ENCODE peak calls at places on chromosomes 12 and 14, in ten cellular contexts. A is neural progenitor cell; B is aorta; K is heart left ventricle; L is mesendoderm; G is cardiac muscle cell; M is tibial nerve; P is ovary; H is CD8-positive, alpha-beta T cell; J is lung. R is an unnamed sample.

GRCh38 chr12:43289412-43289811 is 262.6 kb downstream of the ADAMTS20 start:
- DNase-seq in H (no peak), J (no peak), P (no peak), B (no peak), M (no peak), A (no peak), L (no peak), K (no peak), G (no peak), R (no peak)

GRCh38 chr12:16348435-16349131 is 1.1 kb downstream of the MGST1 start:
- DNase-seq in B (no peak), J (no peak), P (no peak), M (no peak), H (no peak), L (peak; percentile 22), A (peak; percentile 9), K (no peak), G (no peak), R (no peak)

GRCh38 chr12:12786716-12787601 is 1.5 kb downstream of the APOLD1 start:
- DNase-seq in A (peak; percentile 40), P (peak; percentile 84), B (peak; percentile 89), H (peak; percentile 84), J (peak; percentile 66), K (peak; percentile 89), M (peak; percentile 45), G (peak; percentile 85), L (peak; percentile 80), R (peak; percentile 83)

GRCh38 chr12:946212-946611 is 3.3 kb downstream of the RAD52 start:
- DNase-seq in A (no peak), P (no peak), J (no peak), G (no peak), L (no peak), H (no peak), B (no peak), K (no peak), M (no peak), R (no peak)

GRCh38 chr12:105253882-105254513 is 18.0 kb upstream of the APPL2 start:
- DNase-seq in A (no peak), L (peak; percentile 51), G (no peak), K (no peak), J (no peak), B (peak; percentile 49), H (no peak), M (no peak), P (no peak), R (no peak)

GRCh38 chr14:32478027-32478426 is 148.9 kb downstream of the AKAP6 start:
- DNase-seq in H (no peak), L (no peak), K (no peak), P (no peak), M (no peak), A (no peak), J (no peak), B (no peak), G (no peak), R (no peak)

GRCh38 chr12:107778383-107779015 is 4.0 kb downstream of the ASCL4 start:
- DNase-seq in B (no peak), K (no peak), G (no peak), P (no peak), J (no peak), M (no peak), A (no peak), L (no peak), H (no peak), R (no peak)

GRCh38 chr12:119988440-119988787 is 622 bp upstream of the BICDL1 start:
- DNase-seq in J (no peak), B (no peak), K (no peak), H (no peak), A (no peak), P (no peak), G (no peak), M (no peak), L (no peak), R (no peak)

GRCh38 chr12:93950321-93950720 is 198.1 kb upstream of the PLXNC1 start:
- DNase-seq in L (no peak), J (no peak), B (no peak), P (no peak), H (no peak), M (no peak), K (no peak), G (no peak), A (no peak), R (no peak)

GRCh38 chr14:52067873-52068740 is 752 bp downstream of the NID2 start:
- DNase-seq in L (peak; percentile 64), G (peak; percentile 57), M (no peak), B (peak; percentile 53), A (peak; percentile 65), H (peak; percentile 49), J (no peak), K (peak; percentile 49), P (peak; percentile 50), R (no peak)

GRCh38 chr12:127731657-127732056 is 535.3 kb upstream of the TMEM132C start:
- DNase-seq in J (no peak), L (no peak), A (no peak), P (no peak), M (no peak), B (no peak), H (no peak), G (no peak), K (no peak), R (no peak)

GRCh38 chr12:92582888-92583287 is 119.9 kb upstream of the PLEKHG7 start:
- DNase-seq in H (no peak), P (no peak), M (no peak), A (peak; percentile 12), B (no peak), J (no peak), L (peak; percentile 37), G (no peak), K (no peak), R (no peak)

GRCh38 chr14:69701857-69702256 is 65.1 kb upstream of the SRSF5 start:
- DNase-seq in J (no peak), A (no peak), H (no peak), P (no peak), M (no peak), L (no peak), B (no peak), G (no peak), K (no peak), R (no peak)
- H3K4me1 ChIP-seq in J (peaks cover 28% of the 10 kb centered on the region), A (peaks cover 38% of the 10 kb centered on the region), H (peaks cover 21% of the 10 kb centered on the region), P (peaks cover 12% of the 10 kb centered on the region), M (no peaks in the 10 kb centered on the region), L (peaks cover 2% of the 10 kb centered on the region), B (peaks cover 3% of the 10 kb centered on the region), G (peaks cover 21% of the 10 kb centered on the region), K (peaks cover 62% of the 10 kb centered on the region), R (peaks cover 15% of the 10 kb centered on the region)

GRCh38 chr12:50699940-50700339 is 64.0 kb upstream of the ATF1 start:
- DNase-seq in G (no peak), H (no peak), L (no peak), P (no peak), J (no peak), M (no peak), B (no peak), K (no peak), A (no peak), R (no peak)
- H3K36me3 ChIP-seq in G (peaks cover 77% of the 10 kb centered on the region), H (peaks cover 59% of the 10 kb centered on the region), L (peaks cover 9% of the 10 kb centered on the region), P (no peaks in the 10 kb centered on the region), J (peaks cover 58% of the 10 kb centered on the region), M (peaks cover 2% of the 10 kb centered on the region), B (no peaks in the 10 kb centered on the region), K (peaks cover 99% of the 10 kb centered on the region), A (no peaks in the 10 kb centered on the region), R (peaks cover 86% of the 10 kb centered on the region)

DNA sequence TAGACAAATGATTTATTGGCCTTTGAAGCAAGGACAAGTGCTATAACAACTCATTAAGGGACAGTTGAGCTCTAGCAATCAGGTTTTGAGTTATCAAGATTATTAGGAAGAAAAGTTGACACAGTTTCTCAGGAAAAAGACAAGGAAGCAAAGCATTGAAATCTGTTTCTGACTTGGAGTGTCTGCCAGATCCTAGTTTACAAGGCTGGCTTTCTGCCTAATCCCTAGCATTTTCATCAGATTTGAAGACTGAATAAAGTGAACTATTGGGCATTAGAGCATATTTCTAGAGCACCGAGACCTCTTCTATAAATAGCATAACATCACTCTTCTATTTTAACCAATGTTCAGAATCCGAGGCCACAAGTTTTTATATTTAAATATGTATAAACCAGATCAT is 7.0 kb downstream of the SYT1 start:
- DNase-seq in K (no peak), L (no peak), P (no peak), M (no peak), B (no peak), A (no peak), H (no peak), G (no peak), J (no peak), R (no peak)
- H3K4me1 ChIP-seq in K (no peaks in the 10 kb centered on the region), L (no peaks in the 10 kb centered on the region), P (no peaks in the 10 kb centered on the region), M (no peaks in the 10 kb centered on the region), B (no peaks in the 10 kb centered on the region), A (peaks cover 13% of the 10 kb centered on the region), H (no peaks in the 10 kb centered on the region), G (no peaks in the 10 kb centered on the region), J (no peaks in the 10 kb centered on the region), R (no peaks in the 10 kb centered on the region)

GRCh38 chr14:92948647-92949046 is 25.7 kb downstream of the CHGA start:
- DNase-seq in P (no peak), K (no peak), A (no peak), L (no peak), J (no peak), G (no peak), H (no peak), M (no peak), B (no peak), R (no peak)

GRCh38 chr14:92951261-92951660 is 28.3 kb downstream of the CHGA start:
- DNase-seq in A (no peak), M (no peak), J (no peak), G (no peak), B (no peak), H (no peak), P (no peak), K (no peak), L (no peak), R (no peak)

GRCh38 chr14:92950193-92950540 is 27.2 kb downstream of the CHGA start:
- DNase-seq in M (no peak), K (no peak), J (no peak), H (no peak), G (peak; percentile 29), B (no peak), L (no peak), A (no peak), P (no peak), R (no peak)

GRCh38 chr14:92950773-92951172 is 27.8 kb downstream of the CHGA start:
- DNase-seq in B (no peak), K (no peak), G (no peak), J (no peak), H (no peak), L (no peak), A (no peak), M (no peak), P (no peak), R (no peak)

DNA sequence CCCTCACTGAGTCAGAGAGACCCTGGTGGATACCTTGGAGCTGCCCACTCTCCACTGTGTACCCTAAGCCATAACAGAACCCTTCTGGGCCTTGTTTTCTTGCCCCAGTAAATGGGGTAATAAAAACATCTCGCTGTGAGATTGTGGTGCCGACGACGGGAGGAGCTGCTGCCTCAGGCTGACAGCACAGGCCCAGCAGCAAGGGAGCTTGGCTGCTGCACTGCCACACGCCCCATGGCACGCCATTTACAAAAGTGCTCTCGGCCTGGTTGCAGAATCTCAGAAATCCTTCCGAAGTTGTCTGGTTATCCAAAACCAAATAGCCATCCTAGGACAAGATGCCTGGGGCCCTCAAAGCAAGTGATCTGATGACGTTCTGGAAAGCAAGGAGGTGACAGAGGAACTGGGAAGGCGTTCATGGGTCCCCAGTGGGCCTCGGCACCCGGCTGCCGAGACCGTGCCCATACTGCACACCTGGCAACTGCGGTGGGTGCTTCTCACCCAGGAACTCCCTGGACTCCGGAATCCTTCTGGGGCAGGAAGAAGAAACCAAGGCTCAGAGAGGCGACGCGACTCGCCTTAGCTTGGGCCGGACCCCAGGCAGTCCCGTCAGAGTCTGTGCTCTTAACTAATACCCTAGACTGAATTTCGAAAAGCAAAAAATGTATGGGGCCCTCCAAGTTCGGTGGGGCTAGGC is 26.7 kb downstream of the CHGA start:
- DNase-seq in K (no peak), P (no peak), A (no peak), M (no peak), H (no peak), B (no peak), J (no peak), G (no peak), L (no peak), R (no peak)
- H3K36me3 ChIP-seq in K (peaks cover 28% of the 10 kb centered on the region), P (no peaks in the 10 kb centered on the region), A (no peaks in the 10 kb centered on the region), M (no peaks in the 10 kb centered on the region), H (peaks cover 36% of the 10 kb centered on the region), B (no peaks in the 10 kb centered on the region), J (no peaks in the 10 kb centered on the region), G (no peaks in the 10 kb centered on the region), L (no peaks in the 10 kb centered on the region), R (peaks cover 26% of the 10 kb centered on the region)

R was measured in CD4-positive, CD25-positive, alpha-beta regulatory T cell.